ENCODE peak calls at places on chromosomes 7 and 10, in nine cellular contexts. I, F, C, L, W, B, J, X and P are unnamed samples.

GRCh38 chr7:129689995-129690581 is 78.6 kb downstream of the NRF1 start:
- DNase-seq in I (no peak), F (no peak), C (no peak), L (no peak), W (no peak), B (no peak), J (no peak), X (no peak), P (no peak)

GRCh38 chr7:111475419-111475748 is 86.9 kb downstream of the IMMP2L start:
- DNase-seq in I (no peak), F (no peak), C (no peak), L (no peak), W (no peak), B (no peak), J (no peak), X (no peak), P (no peak)

GRCh38 chr10:24811906-24812305 is 88.2 kb upstream of the ARHGAP21 start:
- DNase-seq in I (no peak), F (no peak), C (no peak), L (no peak), W (no peak), B (no peak), J (no peak), X (no peak), P (no peak)

GRCh38 chr10:68804692-68805091 is 22.6 kb upstream of the STOX1 start:
- DNase-seq in I (no peak), F (no peak), C (no peak), L (no peak), W (no peak), B (no peak), J (no peak), X (no peak), P (no peak)

GRCh38 chr7:27921081-27921836 is 181.3 kb downstream of the TAX1BP1 start:
- DNase-seq in I (no peak), F (peak), C (peak), L (peak), W (no peak), B (peak), J (peak), X (no peak), P (peak)

GRCh38 chr7:116193329-116194087 is 16.8 kb upstream of the TES start:
- DNase-seq in I (no peak), F (no peak), C (no peak), L (no peak), W (no peak), B (no peak), J (no peak), X (no peak), P (no peak)

GRCh38 chr7:43572516-43573049 is 10.3 kb upstream of the STK17A start:
- DNase-seq in I (no peak), F (peak), C (no peak), L (no peak), W (no peak), B (peak), J (peak), X (no peak), P (peak)

GRCh38 chr7:83701744-83702143 is 52.8 kb upstream of the SEMA3E start:
- DNase-seq in I (no peak), F (no peak), C (no peak), L (no peak), W (no peak), B (no peak), J (no peak), X (no peak), P (no peak)

GRCh38 chr10:1096287-1096889 is 40.2 kb downstream of the WDR37 start:
- DNase-seq in I (no peak), F (no peak), C (no peak), L (no peak), W (no peak), B (no peak), J (no peak), X (no peak), P (no peak)

GRCh38 chr10:120945801-120946302 is 94.7 kb downstream of the WDR11 start:
- DNase-seq in I (no peak), F (no peak), C (peak), L (no peak), W (no peak), B (no peak), J (peak), X (no peak), P (no peak)

DNA sequence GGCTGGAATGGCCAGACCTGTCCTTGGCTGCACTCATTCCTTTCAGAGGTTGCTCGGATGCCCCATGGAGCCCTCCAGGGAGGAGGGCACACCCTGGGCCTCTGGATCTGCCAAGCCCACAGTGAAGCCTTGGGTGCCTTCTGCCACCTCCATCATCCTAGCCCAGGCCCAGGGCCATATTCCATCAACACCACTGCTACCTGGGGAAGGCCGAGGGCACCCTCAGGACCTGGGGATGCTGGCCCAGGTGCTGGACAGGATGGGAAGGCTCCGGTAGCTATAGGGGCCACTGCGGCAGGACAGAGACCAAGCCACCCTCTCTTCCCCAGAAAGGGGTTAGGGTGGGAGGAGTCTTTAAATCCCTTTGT is 810 bp downstream of the OPN4 start:
- DNase-seq in I (no peak), F (no peak), C (no peak), L (peak), W (peak), B (no peak), J (no peak), X (no peak), P (no peak)
- TF ChIP-seq POLR2A in I (no peak), F (no peak), C (no peak), L (no peak), W (no peak), B (no peak), J (no peak), X (no peak), P (no peak)

GRCh38 chr10:123847686-123848432 is 43.7 kb downstream of the CPXM2 start:
- DNase-seq in I (no peak), F (no peak), C (no peak), L (no peak), W (no peak), B (no peak), J (peak), X (no peak), P (no peak)
- TF ChIP-seq POLR2A in I (no peak), F (no peak), C (no peak), L (no peak), W (no peak), B (no peak), J (no peak), X (no peak), P (no peak)

GRCh38 chr7:130923930-130924329 is 189.9 kb upstream of the KLF14 start:
- DNase-seq in I (no peak), F (no peak), C (no peak), L (no peak), W (no peak), B (no peak), J (no peak), X (no peak), P (no peak)
- TF ChIP-seq POLR2A in I (no peak), F (no peak), C (no peak), L (no peak), W (no peak), B (no peak), J (no peak), X (no peak), P (no peak)

DNA sequence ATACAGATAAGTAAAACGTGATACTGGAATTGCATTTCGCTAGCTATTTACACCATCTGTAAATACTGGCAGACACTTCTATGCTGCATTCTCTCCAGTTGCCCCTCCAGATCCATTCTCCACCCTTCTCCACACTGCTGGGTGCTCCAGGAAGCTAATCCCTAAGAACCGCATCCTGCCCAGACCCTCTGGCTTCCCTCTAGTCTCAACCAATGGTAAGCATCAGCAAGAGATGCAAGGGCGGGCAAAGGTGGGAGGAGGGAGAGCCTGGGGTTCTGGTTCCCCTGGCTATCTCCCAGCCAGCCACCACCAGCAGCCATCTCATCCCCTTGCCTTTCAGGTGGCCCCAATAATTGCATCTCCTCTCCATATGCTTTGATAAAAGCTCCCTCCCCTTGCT is 84.4 kb downstream of the AMPH start:
- DNase-seq in I (no peak), F (no peak), C (no peak), L (no peak), W (no peak), B (no peak), J (no peak), X (no peak), P (no peak)
- TF ChIP-seq POLR2A in I (no peak), F (no peak), C (no peak), L (no peak), W (no peak), B (no peak), J (no peak), X (no peak), P (no peak)